ENCODE peak calls at places on chromosomes 12 and 14, in nine cellular contexts. E is endothelial cell, P is Peyer's patch, H is astrocyte of the spinal cord, R is Panc1, T is upper lobe of left lung, D is fibroblast of lung, A is uterus, Z is progenitor cell of endocrine pancreas. N is an unnamed sample.

GRCh38 chr14:74985028-74985310 is 17.8 kb upstream of the EIF2B2 start:
- DNase-seq in E (no peak), P (no peak), H (no peak), R (no peak), T (no peak), D (no peak), A (no peak), Z (no peak), N (no peak)

GRCh38 chr14:21521526-21521925 is 4.6 kb downstream of the SALL2 start:
- DNase-seq in E (no peak), P (no peak), H (no peak), R (no peak), T (no peak), D (peak; percentile 86), A (no peak), Z (no peak), N (no peak)

GRCh38 chr14:91377700-91378652 is 39.6 kb downstream of the CCDC88C start:
- DNase-seq in E (no peak), P (no peak), H (no peak), R (no peak), T (no peak), D (no peak), A (no peak), Z (no peak), N (no peak)

GRCh38 chr12:89663577-89664357 is 44.9 kb downstream of the ATP2B1 start:
- DNase-seq in E (no peak), P (no peak), H (peak; percentile 23), R (no peak), T (no peak), D (peak; percentile 39), A (no peak), Z (no peak), N (no peak)

GRCh38 chr12:130439250-130439649 is 101.6 kb downstream of the PIWIL1 start:
- DNase-seq in E (no peak), P (no peak), H (no peak), R (no peak), T (no peak), D (no peak), A (no peak), Z (no peak), N (no peak)

GRCh38 chr14:54221971-54222370 is 174.8 kb upstream of the CDKN3 start:
- DNase-seq in E (no peak), P (no peak), H (no peak), R (no peak), T (no peak), D (no peak), A (no peak), Z (no peak), N (no peak)

GRCh38 chr14:75174066-75174465 is 2.3 kb downstream of the TMED10 start:
- DNase-seq in E (no peak), P (no peak), H (no peak), R (no peak), T (no peak), D (no peak), A (no peak), Z (no peak), N (no peak)

GRCh38 chr14:90456551-90456950 is 59.7 kb downstream of the CALM1 start:
- DNase-seq in E (no peak), P (no peak), H (no peak), R (no peak), T (no peak), D (no peak), A (no peak), Z (no peak), N (no peak)

GRCh38 chr14:72666610-72667009 is 227.3 kb downstream of the DPF3 start:
- DNase-seq in E (no peak), P (no peak), H (peak; percentile 76), R (no peak), T (no peak), D (peak; percentile 89), A (no peak), Z (no peak), N (no peak)

GRCh38 chr12:116631619-116632018 is 72.4 kb downstream of the MAP1LC3B2 start:
- DNase-seq in E (no peak), P (no peak), H (no peak), R (no peak), T (no peak), D (no peak), A (no peak), Z (no peak), N (no peak)

DNA sequence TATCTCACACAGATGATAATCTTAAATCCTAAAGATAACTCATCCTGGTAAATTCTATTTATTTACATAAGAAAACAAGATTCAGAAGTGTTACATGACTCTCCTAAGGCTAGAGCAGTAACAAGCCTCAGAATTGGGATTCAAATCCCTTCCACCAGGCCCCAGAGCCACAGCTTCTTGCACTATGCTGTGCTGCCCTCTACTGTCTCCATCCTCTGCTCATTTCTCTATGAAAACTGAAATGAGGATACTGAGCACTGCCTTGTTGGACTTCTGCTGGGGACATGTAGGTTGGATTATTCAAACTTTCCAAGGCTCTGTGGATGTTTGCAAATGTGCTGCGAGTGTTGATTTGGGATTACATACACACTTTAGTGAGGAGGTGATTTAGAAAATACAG is 23.5 kb upstream of the C12orf50 start:
- DNase-seq in E (peak; percentile 18), P (no peak), H (peak; percentile 46), R (no peak), T (no peak), D (peak; percentile 34), A (no peak), Z (no peak), N (no peak)
- TF ChIP-seq CTCF in E (no peak), P (no peak), H (peak; percentile 67), R (peak; percentile 76), T (no peak), D (peak; percentile 69), A (no peak), Z (peak; percentile 47), N (peak; percentile 26)

DNA sequence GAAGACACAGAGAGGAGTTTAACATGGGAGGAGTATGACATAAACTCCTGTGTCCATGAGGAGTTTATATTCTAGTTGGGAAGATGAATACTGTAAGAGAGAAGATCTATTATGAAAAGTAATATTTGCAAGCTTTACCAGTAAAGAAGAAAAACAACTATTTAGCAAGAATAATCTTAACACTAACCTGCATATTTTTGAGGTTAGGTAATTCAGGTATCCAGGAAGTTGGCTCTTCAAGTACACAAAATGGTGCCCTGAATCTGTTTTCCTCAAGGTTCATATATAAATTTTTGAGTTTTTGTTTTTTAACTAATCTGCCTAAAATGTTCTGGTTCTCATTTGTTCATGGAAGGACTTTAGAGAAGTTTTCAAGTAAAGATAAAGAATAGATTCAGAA is 33.9 kb upstream of the KCNMB4 start:
- DNase-seq in E (no peak), P (no peak), H (no peak), R (no peak), T (no peak), D (no peak), A (no peak), Z (no peak), N (no peak)
- TF ChIP-seq CTCF in E (no peak), P (no peak), H (no peak), R (no peak), T (no peak), D (no peak), A (no peak), Z (no peak), N (no peak)

DNA sequence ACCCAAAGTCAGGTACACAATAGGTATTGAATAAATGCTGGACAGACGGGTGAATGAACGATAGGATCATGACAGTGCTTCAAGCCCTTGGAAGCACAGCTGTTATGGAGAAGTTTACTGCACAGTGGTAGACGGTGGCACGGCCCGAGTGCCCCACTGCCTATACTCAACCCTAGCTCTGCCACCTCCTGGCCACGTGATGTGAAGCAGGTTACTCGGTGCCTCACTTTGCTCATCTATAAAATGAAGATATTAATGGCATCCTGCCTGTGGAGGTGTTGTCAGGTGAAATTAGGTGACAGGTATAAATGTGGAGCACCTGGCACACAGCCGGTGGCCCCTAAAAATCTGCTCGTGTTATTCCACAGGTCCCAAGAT is 5.8 kb downstream of the ASB2 start:
- DNase-seq in E (no peak), P (peak; percentile 82), H (no peak), R (no peak), T (no peak), D (no peak), A (no peak), Z (no peak), N (no peak)
- TF ChIP-seq CTCF in E (no peak), P (peak; percentile 45), H (peak; percentile 36), R (peak; percentile 59), T (peak; percentile 30), D (no peak), A (no peak), Z (peak; percentile 35), N (peak; percentile 34)

GRCh38 chr12:55336002-55336401 is 5.5 kb downstream of the OR6C3 start:
- DNase-seq in E (no peak), P (no peak), H (no peak), R (no peak), T (no peak), D (no peak), A (no peak), Z (no peak), N (no peak)
- TF ChIP-seq CTCF in E (no peak), P (no peak), H (no peak), R (no peak), T (no peak), D (no peak), A (no peak), Z (no peak), N (no peak)

GRCh38 chr12:127613056-127613455 is 653.9 kb upstream of the TMEM132C start:
- DNase-seq in E (no peak), P (no peak), H (no peak), R (no peak), T (no peak), D (peak; percentile 65), A (no peak), Z (no peak), N (no peak)
- TF ChIP-seq CTCF in E (no peak), P (no peak), H (no peak), R (no peak), T (no peak), D (no peak), A (no peak), Z (no peak), N (no peak)

GRCh38 chr14:77290705-77291104 is 19.7 kb upstream of the NGB start:
- DNase-seq in E (no peak), P (no peak), H (no peak), R (no peak), T (no peak), D (peak; percentile 63), A (no peak), Z (no peak), N (no peak)
- TF ChIP-seq CTCF in E (peak; percentile 23), P (no peak), H (peak; percentile 1), R (no peak), T (no peak), D (no peak), A (no peak), Z (peak; percentile 28), N (no peak)

GRCh38 chr12:122980192-122981035 is at the start of gene ARL6IP4:
- DNase-seq in E (peak; percentile 69), P (peak; percentile 67), H (peak; percentile 61), R (no peak), T (peak; percentile 95), D (peak; percentile 64), A (no peak), Z (peak; percentile 37), N (peak; percentile 81)
- TF ChIP-seq CTCF in E (no peak), P (no peak), H (no peak), R (no peak), T (peak; percentile 36), D (no peak), A (no peak), Z (peak; percentile 37), N (no peak)